ENCODE peak calls at places on chromosome 4, in nine cellular contexts. R is HCT116, H is neural progenitor cell, C is MM.1S, D is PC-3, O is GM23338, Y is GM23248, S is hepatocyte, Z is SK-N-SH. J is an unnamed sample.

GRCh38 chr4:147842573-147842972 is 110.7 kb downstream of the ARHGAP10 start:
- DNase-seq in R (no peak), H (no peak), C (no peak), D (no peak), O (no peak), Y (peak; percentile 57), S (no peak), Z (no peak), J (no peak)

GRCh38 chr4:155809835-155810234 is 51.0 kb downstream of the GUCY1B1 start:
- DNase-seq in R (peak; percentile 85), H (peak; percentile 77), C (peak; percentile 94), D (peak; percentile 87), O (peak; percentile 91), Y (peak; percentile 87), S (peak; percentile 85), Z (peak; percentile 41), J (peak; percentile 65)

GRCh38 chr4:158667651-158668198 is 4.0 kb downstream of the C4orf46 start:
- DNase-seq in R (no peak), H (no peak), C (no peak), D (peak; percentile 53), O (peak; percentile 59), Y (peak; percentile 66), S (peak; percentile 14), Z (peak; percentile 74), J (peak; percentile 31)

GRCh38 chr4:119589165-119589564 is 39.4 kb downstream of the PDE5A start:
- DNase-seq in R (no peak), H (no peak), C (no peak), D (no peak), O (no peak), Y (no peak), S (no peak), Z (no peak), J (no peak)

GRCh38 chr4:80489798-80490197 is 154.3 kb downstream of the CFAP299 start:
- DNase-seq in R (no peak), H (no peak), C (no peak), D (no peak), O (no peak), Y (no peak), S (no peak), Z (no peak), J (peak; percentile 24)

GRCh38 chr4:23374280-23374679 is 515.6 kb downstream of the PPARGC1A start:
- DNase-seq in R (no peak), H (no peak), C (no peak), D (no peak), O (no peak), Y (no peak), S (peak; percentile 56), Z (no peak), J (no peak)

GRCh38 chr4:2138846-2139500 is 79.8 kb downstream of the NAT8L start:
- DNase-seq in R (no peak), H (no peak), C (no peak), D (no peak), O (peak; percentile 10), Y (no peak), S (no peak), Z (no peak), J (no peak)

GRCh38 chr4:22490718-22491330 is 25.0 kb downstream of the ADGRA3 start:
- DNase-seq in R (no peak), H (no peak), C (no peak), D (no peak), O (no peak), Y (no peak), S (peak; percentile 57), Z (no peak), J (no peak)

GRCh38 chr4:136505020-136505419 is 1027.3 kb downstream of the PCDH18 start:
- DNase-seq in R (no peak), H (peak; percentile 16), C (no peak), D (no peak), O (no peak), Y (no peak), S (no peak), Z (no peak), J (no peak)

GRCh38 chr4:112386051-112386450 is 88.9 kb downstream of the ALPK1 start:
- DNase-seq in R (no peak), H (no peak), C (no peak), D (no peak), O (no peak), Y (no peak), S (no peak), Z (no peak), J (no peak)

GRCh38 chr4:163566257-163566656 is 71.8 kb downstream of the TMA16 start:
- DNase-seq in R (no peak), H (no peak), C (no peak), D (peak; percentile 21), O (no peak), Y (no peak), S (peak; percentile 44), Z (no peak), J (no peak)

GRCh38 chr4:111400736-111401135 is 744.5 kb upstream of the FAM241A start:
- DNase-seq in R (no peak), H (no peak), C (no peak), D (peak; percentile 12), O (no peak), Y (peak; percentile 76), S (peak; percentile 26), Z (no peak), J (no peak)

GRCh38 chr4:138576684-138577083 is 334.5 kb upstream of the SLC7A11 start:
- DNase-seq in R (peak; percentile 64), H (peak; percentile 65), C (peak; percentile 62), D (peak; percentile 64), O (peak; percentile 81), Y (peak; percentile 55), S (peak; percentile 26), Z (no peak), J (peak; percentile 24)

DNA sequence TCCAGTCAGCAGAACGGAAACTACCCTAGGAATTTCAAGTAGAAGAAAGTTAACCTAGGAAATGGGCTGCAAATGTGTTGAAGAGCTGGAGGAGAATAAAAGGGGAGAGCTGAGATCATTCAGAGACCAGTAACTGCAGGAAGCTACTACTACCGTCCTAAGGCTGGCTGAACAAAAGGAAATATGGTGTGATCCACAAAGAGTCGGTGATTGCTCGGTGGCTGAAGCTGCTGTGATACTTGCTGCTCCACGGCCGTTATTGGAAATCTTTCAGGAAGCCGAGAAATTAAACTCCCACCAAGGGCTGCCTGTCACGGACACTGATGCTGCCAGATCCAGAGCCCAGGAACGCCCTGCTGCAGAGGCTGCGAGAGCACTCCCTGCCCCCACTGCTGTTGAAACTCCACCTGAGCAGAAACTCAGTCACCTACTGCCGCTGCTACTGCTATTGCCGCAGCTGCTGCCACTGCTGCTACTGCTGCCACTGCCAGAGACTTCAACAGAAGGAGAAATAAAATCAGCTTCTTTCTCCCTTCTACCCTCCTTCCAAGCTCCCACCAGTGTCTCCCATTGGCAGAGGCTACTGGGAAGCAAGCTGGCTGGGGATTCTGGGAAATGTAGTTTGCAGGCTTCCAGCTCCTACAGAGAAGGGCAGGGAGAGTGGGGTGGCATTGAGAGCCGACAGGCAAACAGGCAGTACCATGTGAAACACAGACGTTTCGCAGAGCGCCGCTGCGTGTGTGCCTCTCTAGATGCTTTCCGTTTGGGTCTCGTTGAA is 125.9 kb upstream of the ENPP6 start:
- DNase-seq in R (peak; percentile 6), H (peak; percentile 87), C (peak; percentile 85), D (peak; percentile 73), O (peak; percentile 95), Y (peak; percentile 89), S (peak; percentile 84), Z (peak; percentile 85), J (peak; percentile 64)
- TF ChIP-seq EZH2phosphoT487 in R (no peak), H (no peak), C (no peak), D (no peak), O (no peak), Y (no peak), S (no peak), Z (no peak), J (no peak)

GRCh38 chr4:52052475-52052780 is 1.3 kb downstream of the SPATA18 start:
- DNase-seq in R (no peak), H (no peak), C (no peak), D (no peak), O (peak; percentile 26), Y (peak; percentile 43), S (peak; percentile 20), Z (no peak), J (no peak)

GRCh38 chr4:52054254-52054653 is 3.1 kb downstream of the SPATA18 start:
- DNase-seq in R (no peak), H (no peak), C (no peak), D (no peak), O (no peak), Y (no peak), S (no peak), Z (no peak), J (no peak)

GRCh38 chr4:52057196-52057595 is 6.1 kb downstream of the SPATA18 start:
- DNase-seq in R (no peak), H (no peak), C (no peak), D (no peak), O (no peak), Y (no peak), S (no peak), Z (no peak), J (no peak)

GRCh38 chr4:52051213-52051614 is at the start of gene SPATA18:
- DNase-seq in R (no peak), H (peak; percentile 38), C (no peak), D (no peak), O (peak; percentile 12), Y (peak; percentile 78), S (peak; percentile 71), Z (peak; percentile 61), J (no peak)

DNA sequence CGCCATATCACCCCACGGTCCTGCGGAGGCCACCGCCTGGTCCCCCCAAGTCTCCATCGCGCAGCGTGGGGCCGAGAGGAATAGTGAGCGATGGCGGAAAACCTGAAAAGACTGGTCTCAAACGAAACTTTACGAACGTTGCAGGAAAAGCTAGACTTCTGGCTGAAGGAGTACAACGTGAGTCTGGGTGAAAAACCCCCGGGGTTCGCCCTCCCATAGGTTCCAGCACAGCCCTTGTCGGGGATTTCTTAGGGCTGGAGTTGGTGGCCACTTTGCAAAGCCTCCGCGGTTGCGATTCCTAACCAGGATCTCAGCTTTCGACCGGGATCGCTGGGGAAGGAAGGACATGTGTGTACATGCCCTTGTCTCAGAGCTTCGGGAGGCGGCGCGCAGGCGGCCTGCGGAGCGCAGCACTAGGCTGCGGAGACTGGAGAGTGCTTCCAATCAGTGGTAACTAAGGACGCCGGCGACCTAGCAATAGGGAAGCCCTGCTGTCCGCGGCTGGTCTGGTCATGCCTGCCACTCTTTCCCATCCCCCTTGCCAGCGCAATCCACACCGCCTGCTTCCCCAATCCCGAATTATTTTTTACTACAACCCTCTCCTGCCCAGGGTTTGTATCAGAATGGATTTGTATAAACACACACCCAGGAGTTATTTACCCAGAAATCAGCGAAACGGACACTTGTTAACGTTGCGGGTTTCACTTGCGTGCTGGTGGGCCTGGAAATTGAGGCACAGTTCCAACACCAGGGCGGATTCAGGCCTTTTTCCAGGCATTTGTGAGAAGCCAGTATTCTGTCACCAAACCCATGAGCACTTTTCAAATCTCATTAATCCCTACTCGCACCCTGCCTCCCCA is 741 bp downstream of the SPATA18 start:
- DNase-seq in R (no peak), H (peak; percentile 94), C (no peak), D (no peak), O (peak; percentile 94), Y (peak; percentile 95), S (peak; percentile 90), Z (peak; percentile 75), J (no peak)
- H3K27ac ChIP-seq in R (peak overlapping the region; percentile 8), H (peak overlapping the region; percentile 51), C (no peak overlapping the region), D (no peak overlapping the region), O (peak overlapping the region; percentile 77), Y (peak overlapping the region; percentile 73), S (peak overlapping the region; percentile 81), Z (peak overlapping the region; percentile 50), J (no peak overlapping the region)

GRCh38 chr4:1058997-1059665 is 47.7 kb downstream of the FGFRL1 start:
- DNase-seq in R (no peak), H (no peak), C (no peak), D (no peak), O (no peak), Y (no peak), S (peak; percentile 5), Z (no peak), J (no peak)
- H2AFZ ChIP-seq in R (no peak overlapping the region), H (no peak overlapping the region), C (no peak overlapping the region), D (peak overlapping the region; percentile 36), O (no peak overlapping the region), Y (no peak overlapping the region), S (no peak overlapping the region), Z (no peak overlapping the region), J (no peak overlapping the region)

GRCh38 chr4:74161676-74162450 is 3.9 kb downstream of the MTHFD2L start:
- DNase-seq in R (no peak), H (peak; percentile 39), C (no peak), D (no peak), O (no peak), Y (peak; percentile 5), S (no peak), Z (no peak), J (no peak)
- TF ChIP-seq EZH2phosphoT487 in R (no peak), H (peak; percentile 99), C (no peak), D (no peak), O (no peak), Y (no peak), S (no peak), Z (no peak), J (no peak)

J was measured in OCI-LY7.